ENCODE peak calls at places on chromosomes 7 and 10, in nine cellular contexts. T is psoas muscle; W is Caco-2; C is AG04449; O is endothelial cell; Z is choroid plexus epithelial cell; M is omental fat pad; B is ACHN; I is stimulated activated naive CD8-positive, alpha-beta T cell treated with anti-CD3 and anti-CD28 coated beads, Interleukin-15, Interleukin-2, amounts not matched to agents 100 U/mL and 50 U/mL, for 24 hours. F is an unnamed sample.

GRCh38 chr10:77034795-77035194 is 602.8 kb downstream of the KCNMA1 start:
- DNase-seq in B (no peak), Z (no peak), W (no peak), C (no peak), O (no peak), I (no peak), T (peak), M (no peak), F (no peak)

GRCh38 chr10:124697837-124698559 is 46.2 kb downstream of the FAM53B start:
- DNase-seq in M (no peak), I (peak), Z (no peak), B (no peak), W (peak), C (no peak), O (no peak), T (peak), F (no peak)

GRCh38 chr10:80480852-80481251 is 26.7 kb downstream of the TSPAN14 start:
- DNase-seq in I (no peak), T (no peak), W (no peak), Z (no peak), O (no peak), M (peak), C (no peak), B (no peak), F (no peak)

GRCh38 chr10:104317195-104318095 is 20.8 kb downstream of the ITPRIP start:
- DNase-seq in W (no peak), M (no peak), T (peak), O (no peak), I (no peak), B (no peak), C (no peak), Z (peak), F (no peak)

GRCh38 chr7:147858421-147858820 is 732.1 kb upstream of the C7orf33 start:
- DNase-seq in Z (no peak), C (no peak), W (no peak), O (no peak), B (no peak), T (no peak), I (no peak), M (no peak), F (no peak)

GRCh38 chr10:31017534-31018361 is 13.9 kb downstream of the ZNF438 start:
- DNase-seq in W (no peak), O (no peak), C (no peak), Z (no peak), I (no peak), B (no peak), T (no peak), M (no peak), F (no peak)

GRCh38 chr10:91519899-91520514 is 109.9 kb downstream of the HECTD2 start:
- DNase-seq in M (no peak), I (no peak), Z (no peak), B (no peak), W (no peak), O (no peak), C (no peak), T (no peak), F (no peak)

GRCh38 chr7:16801111-16801542 is 3.7 kb downstream of the AGR2 start:
- DNase-seq in O (no peak), M (no peak), I (no peak), Z (peak), C (peak), W (peak), B (peak), T (no peak), F (no peak)

F was measured in thoracic aorta.